ENCODE peak calls at places on chromosomes 2 and 18, in five cellular contexts. W is chondrocyte, T is brain pericyte, G is NCI-H82, L is heart right ventricle. V is an unnamed sample.

GRCh38 chr2:219574509-219575311 is 2.6 kb downstream of the INHA start:
- DNase-seq in W (no peak), G (no peak), L (no peak), T (no peak), V (no peak)

GRCh38 chr2:163210430-163210918 is 371.9 kb upstream of the KCNH7 start:
- DNase-seq in W (no peak), G (no peak), T (peak), L (no peak), V (no peak)

GRCh38 chr2:225009768-225010167 is 32.5 kb downstream of the DOCK10 start:
- DNase-seq in T (no peak), W (no peak), L (no peak), G (no peak), V (no peak)

GRCh38 chr2:199273043-199273647 is 184.6 kb downstream of the SATB2 start:
- DNase-seq in L (no peak), T (peak), G (no peak), W (no peak), V (no peak)

GRCh38 chr2:20062615-20063545 is 11.5 kb upstream of the LAPTM4A start:
- DNase-seq in W (no peak), G (no peak), L (peak), T (peak), V (no peak)

GRCh38 chr2:230267059-230267458 is 41.5 kb downstream of the SP140 start:
- DNase-seq in L (no peak), W (no peak), T (no peak), G (no peak), V (no peak)

GRCh38 chr2:96642564-96643350 is at the start of gene FER1L5:
- DNase-seq in T (peak), G (peak), L (peak), W (no peak), V (no peak)

GRCh38 chr2:177291701-177292100 is 27.2 kb upstream of the NFE2L2 start:
- DNase-seq in T (no peak), W (no peak), L (no peak), G (no peak), V (no peak)

GRCh38 chr18:31396796-31397195 is 20.2 kb downstream of the DSG4 start:
- DNase-seq in T (no peak), W (no peak), L (no peak), G (no peak), V (no peak)

GRCh38 chr2:42128731-42129486 is 40.2 kb upstream of the EML4 start:
- DNase-seq in W (no peak), L (no peak), T (no peak), G (peak), V (peak)

GRCh38 chr2:128314026-128314347 is 4.7 kb downstream of the HS6ST1 start:
- DNase-seq in W (no peak), L (no peak), G (no peak), T (no peak), V (no peak)

GRCh38 chr2:196836440-196836839 is 27.3 kb upstream of the C2orf66 start:
- DNase-seq in G (no peak), T (no peak), W (no peak), L (no peak), V (no peak)

GRCh38 chr2:218036371-218036770 is 32.7 kb upstream of the RUFY4 start:
- DNase-seq in T (no peak), W (no peak), G (peak), L (no peak), V (no peak)

GRCh38 chr2:96073170-96073775 is 38.6 kb upstream of the GPAT2 start:
- DNase-seq in G (no peak), T (no peak), L (no peak), W (no peak), V (no peak)

GRCh38 chr2:206740800-206741199 is 22.6 kb upstream of the DYTN start:
- DNase-seq in W (no peak), G (no peak), T (no peak), L (no peak), V (no peak)

GRCh38 chr2:10073706-10074105 is 6.5 kb downstream of the CYS1 start:
- DNase-seq in L (no peak), T (no peak), W (no peak), G (no peak), V (no peak)

GRCh38 chr2:158131919-158132566 is 30.4 kb downstream of the UPP2 start:
- DNase-seq in L (no peak), W (no peak), T (no peak), G (peak), V (no peak)

GRCh38 chr18:49431563-49431962 is 28.9 kb downstream of the DYM start:
- DNase-seq in W (no peak), T (no peak), L (no peak), G (peak), V (no peak)

V was measured in NCI-H2171 treated with DMSO at 0.1 percent for 48 hours.